ENCODE peak calls at places on chromosomes 7 and 10, in eight cellular contexts. One of them, this sample, is unnamed.

GRCh38 chr7:135911091-135911490 is 66.1 kb downstream of the MTPN start:
- DNase-seq in ACHN: no peak
- DNase-seq in left ventricle myocardium inferior: peak
- DNase-seq in mammary epithelial cell: no peak
- DNase-seq in lower leg skin: no peak
- DNase-seq in mucosa of descending colon: peak
- DNase-seq in H54: no peak
- DNase-seq in fibroblast of mammary gland: no peak
- DNase-seq in this sample: no peak

GRCh38 chr7:50308301-50309129 is 4.0 kb downstream of the IKZF1 start:
- DNase-seq in ACHN: no peak
- DNase-seq in left ventricle myocardium inferior: no peak
- DNase-seq in mammary epithelial cell: no peak
- DNase-seq in lower leg skin: no peak
- DNase-seq in mucosa of descending colon: no peak
- DNase-seq in H54: no peak
- DNase-seq in fibroblast of mammary gland: no peak
- DNase-seq in this sample: no peak

GRCh38 chr7:113636727-113637421 is 281.9 kb downstream of the PPP1R3A start:
- DNase-seq in ACHN: no peak
- DNase-seq in left ventricle myocardium inferior: no peak
- DNase-seq in mammary epithelial cell: peak
- DNase-seq in lower leg skin: no peak
- DNase-seq in mucosa of descending colon: no peak
- DNase-seq in H54: no peak
- DNase-seq in fibroblast of mammary gland: peak
- DNase-seq in this sample: no peak

GRCh38 chr7:157471259-157472125 is 134.7 kb downstream of the DNAJB6 start:
- DNase-seq in ACHN: no peak
- DNase-seq in left ventricle myocardium inferior: no peak
- DNase-seq in mammary epithelial cell: no peak
- DNase-seq in lower leg skin: no peak
- DNase-seq in mucosa of descending colon: no peak
- DNase-seq in H54: no peak
- DNase-seq in fibroblast of mammary gland: no peak
- DNase-seq in this sample: no peak

GRCh38 chr7:88344956-88345832 is 38.5 kb upstream of the STEAP4 start:
- DNase-seq in ACHN: peak
- DNase-seq in left ventricle myocardium inferior: peak
- DNase-seq in mammary epithelial cell: no peak
- DNase-seq in lower leg skin: no peak
- DNase-seq in mucosa of descending colon: peak
- DNase-seq in H54: no peak
- DNase-seq in fibroblast of mammary gland: peak
- DNase-seq in this sample: peak

GRCh38 chr7:29408841-29409243 is 154.8 kb upstream of the PRR15 start:
- DNase-seq in ACHN: peak
- DNase-seq in left ventricle myocardium inferior: no peak
- DNase-seq in mammary epithelial cell: peak
- DNase-seq in lower leg skin: peak
- DNase-seq in mucosa of descending colon: peak
- DNase-seq in H54: peak
- DNase-seq in fibroblast of mammary gland: peak
- DNase-seq in this sample: peak

GRCh38 chr7:44236333-44236728 is 35.6 kb downstream of the YKT6 start:
- DNase-seq in ACHN: no peak
- DNase-seq in left ventricle myocardium inferior: no peak
- DNase-seq in mammary epithelial cell: no peak
- DNase-seq in lower leg skin: no peak
- DNase-seq in mucosa of descending colon: no peak
- DNase-seq in H54: no peak
- DNase-seq in fibroblast of mammary gland: no peak
- DNase-seq in this sample: peak

GRCh38 chr10:48406204-48406603 is 99.7 kb downstream of the MAPK8 start:
- DNase-seq in ACHN: peak
- DNase-seq in left ventricle myocardium inferior: no peak
- DNase-seq in mammary epithelial cell: peak
- DNase-seq in lower leg skin: no peak
- DNase-seq in mucosa of descending colon: no peak
- DNase-seq in H54: peak
- DNase-seq in fibroblast of mammary gland: peak
- DNase-seq in this sample: no peak

GRCh38 chr10:79379512-79380124 is 32.3 kb downstream of the PPIF start:
- DNase-seq in ACHN: no peak
- DNase-seq in left ventricle myocardium inferior: no peak
- DNase-seq in mammary epithelial cell: no peak
- DNase-seq in lower leg skin: no peak
- DNase-seq in mucosa of descending colon: peak
- DNase-seq in H54: no peak
- DNase-seq in fibroblast of mammary gland: peak
- DNase-seq in this sample: no peak

GRCh38 chr7:43141091-43141490 is 28.6 kb downstream of the HECW1 start:
- DNase-seq in ACHN: no peak
- DNase-seq in left ventricle myocardium inferior: no peak
- DNase-seq in mammary epithelial cell: peak
- DNase-seq in lower leg skin: no peak
- DNase-seq in mucosa of descending colon: no peak
- DNase-seq in H54: no peak
- DNase-seq in fibroblast of mammary gland: no peak
- DNase-seq in this sample: no peak

GRCh38 chr7:5036446-5036845 is 9.2 kb upstream of the RBAK start:
- DNase-seq in ACHN: no peak
- DNase-seq in left ventricle myocardium inferior: no peak
- DNase-seq in mammary epithelial cell: no peak
- DNase-seq in lower leg skin: no peak
- DNase-seq in mucosa of descending colon: no peak
- DNase-seq in H54: no peak
- DNase-seq in fibroblast of mammary gland: no peak
- DNase-seq in this sample: no peak

This sample was measured in SK-MEL-5.